ENCODE peak calls at places on chromosomes 4 and X, in six cellular contexts. F is astrocyte of the spinal cord, I is endothelial cell, A is IMR-90, V is AG09309, R is right lobe of liver. Y is an unnamed sample.
A peak's percentile ranks its signal among the peaks of the same experiment; 100 is the strongest.

GRCh38 chr4:16233569-16234177 is 7.4 kb upstream of the TAPT1 start:
- DNase-seq in I (no peak), V (no peak), A (no peak), R (no peak), F (no peak), Y (no peak)

GRCh38 chr4:152594981-152595916 is 59.4 kb upstream of the FBXW7 start:
- DNase-seq in R (no peak), F (no peak), A (no peak), V (no peak), I (no peak), Y (no peak)

GRCh38 chr4:9931196-9931595 is 90.1 kb downstream of the SLC2A9 start:
- DNase-seq in F (no peak), A (no peak), R (no peak), I (no peak), V (no peak), Y (no peak)

GRCh38 chrX:147550217-147550616 is 361.5 kb upstream of the FMR1 start:
- DNase-seq in A (no peak), R (no peak), I (peak; percentile 40), F (no peak), V (no peak), Y (no peak)

GRCh38 chrX:43973249-43973672 is at the start of gene NDP:
- DNase-seq in I (no peak), A (no peak), V (no peak), F (no peak), R (no peak), Y (no peak)

GRCh38 chrX:123859409-123859827 is 435 bp upstream of the XIAP start:
- DNase-seq in R (peak; percentile 75), I (no peak), F (no peak), A (no peak), V (no peak), Y (no peak)

GRCh38 chr4:42633605-42634388 is 23.1 kb downstream of the ATP8A1 start:
- DNase-seq in F (no peak), A (no peak), V (no peak), R (no peak), I (no peak), Y (no peak)

GRCh38 chr4:3816256-3816825 is 50.2 kb downstream of the ADRA2C start:
- DNase-seq in I (no peak), V (no peak), F (no peak), A (no peak), R (peak; percentile 5), Y (no peak)

GRCh38 chr4:74535471-74535870 is 90.5 kb downstream of the AREG start:
- DNase-seq in V (no peak), I (no peak), A (no peak), R (no peak), F (no peak), Y (no peak)

GRCh38 chrX:24026403-24026801 is 584 bp downstream of the KLHL15 start:
- DNase-seq in R (no peak), A (no peak), I (no peak), V (no peak), F (peak; percentile 36), Y (no peak)

GRCh38 chr4:15654556-15655222 is 468 bp downstream of the FBXL5 start:
- DNase-seq in I (peak; percentile 49), R (peak; percentile 69), A (peak; percentile 24), F (peak; percentile 46), V (no peak), Y (peak; percentile 82)

GRCh38 chr4:152014280-152014679 is 253.5 kb upstream of the GATB start:
- DNase-seq in F (no peak), R (no peak), I (no peak), A (no peak), V (no peak), Y (no peak)

GRCh38 chrX:26783512-26784225 is 567.7 kb downstream of the MAGEB5 start:
- DNase-seq in V (no peak), R (no peak), F (peak; percentile 20), A (peak; percentile 11), I (no peak), Y (no peak)

GRCh38 chr4:113616443-113616842 is 145.1 kb downstream of the CAMK2D start:
- DNase-seq in I (no peak), F (no peak), A (no peak), V (no peak), R (no peak), Y (no peak)

GRCh38 chr4:5203309-5203708 is 152.0 kb downstream of the STK32B start:
- DNase-seq in R (no peak), I (no peak), F (no peak), V (no peak), A (peak; percentile 16), Y (no peak)

GRCh38 chr4:11914406-11914805 is 485.7 kb upstream of the HS3ST1 start:
- DNase-seq in A (no peak), R (no peak), V (no peak), I (peak; percentile 51), F (no peak), Y (no peak)

GRCh38 chr4:123986268-123986798 is 589.7 kb downstream of the SPRY1 start:
- DNase-seq in R (no peak), I (no peak), A (peak; percentile 92), F (peak; percentile 96), V (peak; percentile 65), Y (no peak)

GRCh38 chr4:90840828-90841227 is 713.6 kb downstream of the CCSER1 start:
- DNase-seq in A (no peak), F (no peak), R (no peak), V (no peak), I (no peak), Y (no peak)

GRCh38 chr4:41258783-41259182 is 2.1 kb downstream of the UCHL1 start:
- DNase-seq in R (no peak), A (peak; percentile 86), F (peak; percentile 76), V (peak; percentile 62), I (peak; percentile 45), Y (no peak)
- TF ChIP-seq CTCF in R (peak; percentile 27), A (peak; percentile 58), F (peak; percentile 50), V (peak; percentile 63), I (no peak), Y (peak; percentile 52)

GRCh38 chr4:6277139-6277802 is 7.6 kb downstream of the WFS1 start:
- DNase-seq in I (no peak), V (no peak), R (no peak), A (no peak), F (no peak), Y (no peak)
- TF ChIP-seq CTCF in I (no peak), V (no peak), R (no peak), A (no peak), F (no peak), Y (no peak)

GRCh38 chr4:163665521-163666334 is 171.2 kb downstream of the TMA16 start:
- DNase-seq in A (no peak), I (no peak), F (no peak), R (no peak), V (no peak), Y (no peak)
- TF ChIP-seq CTCF in A (no peak), I (no peak), F (no peak), R (no peak), V (no peak), Y (peak; percentile 9)

GRCh38 chr4:142434519-142435224 is 411.4 kb downstream of the INPP4B start:
- DNase-seq in V (no peak), A (no peak), I (no peak), R (no peak), F (no peak), Y (no peak)
- TF ChIP-seq CTCF in V (no peak), A (no peak), I (no peak), R (no peak), F (no peak), Y (no peak)

GRCh38 chr4:41134581-41134980 is 79.8 kb downstream of the APBB2 start:
- DNase-seq in R (no peak), V (no peak), F (no peak), I (no peak), A (no peak), Y (no peak)
- TF ChIP-seq CTCF in R (no peak), V (no peak), F (no peak), I (no peak), A (no peak), Y (no peak)

DNA sequence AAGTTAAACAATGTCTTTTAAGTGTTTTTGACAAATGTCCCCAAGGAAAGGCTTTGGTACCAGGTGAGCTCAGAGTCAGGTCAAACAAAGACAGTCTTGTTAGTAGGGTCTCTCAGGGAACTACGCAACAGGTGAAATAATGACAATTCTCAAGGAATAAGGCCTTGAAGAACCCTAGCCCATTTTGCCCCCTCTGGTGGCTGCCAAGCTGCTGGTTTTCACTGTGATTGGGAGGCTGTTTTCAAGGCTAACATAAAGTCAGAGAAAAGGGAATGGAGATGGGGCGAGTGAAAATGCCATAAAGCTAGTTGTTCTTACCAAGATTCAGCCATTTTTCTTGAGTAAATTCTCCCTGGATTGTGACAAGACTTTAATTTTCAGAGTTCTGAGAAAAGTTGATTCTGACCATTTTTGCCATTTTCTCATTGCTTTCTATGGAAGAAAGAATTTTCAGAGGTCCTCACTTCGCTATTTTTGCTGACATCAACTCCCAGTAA is 58.7 kb downstream of the RWDD4 start:
- DNase-seq in R (no peak), V (no peak), F (no peak), I (peak; percentile 31), A (no peak), Y (no peak)
- TF ChIP-seq CTCF in R (no peak), V (peak; percentile 64), F (peak; percentile 54), I (peak; percentile 11), A (peak; percentile 37), Y (peak; percentile 22)

GRCh38 chrX:11143931-11144678 is 33.0 kb downstream of the HCCS start:
- DNase-seq in V (peak; percentile 41), A (peak; percentile 79), R (peak; percentile 21), I (peak; percentile 57), F (peak; percentile 77), Y (no peak)
- TF ChIP-seq CTCF in V (peak; percentile 57), A (peak; percentile 71), R (peak; percentile 64), I (peak; percentile 58), F (peak; percentile 42), Y (peak; percentile 60)

GRCh38 chrX:10787264-10787663 is 166.9 kb upstream of the MID1 start:
- DNase-seq in V (no peak), A (no peak), I (no peak), R (no peak), F (no peak), Y (no peak)

GRCh38 chrX:10783451-10783995 is 163.1 kb upstream of the MID1 start:
- DNase-seq in V (no peak), I (no peak), A (no peak), F (no peak), R (no peak), Y (no peak)

GRCh38 chrX:10781847-10782530 is 161.6 kb upstream of the MID1 start:
- DNase-seq in F (no peak), R (no peak), V (no peak), A (no peak), I (no peak), Y (no peak)
- TF ChIP-seq CTCF in F (no peak), R (no peak), V (no peak), A (no peak), I (no peak), Y (no peak)

GRCh38 chrX:48852857-48853256 is 17.4 kb upstream of the PCSK1N start:
- DNase-seq in A (no peak), R (no peak), F (no peak), I (no peak), V (no peak), Y (no peak)

GRCh38 chrX:48854898-48855297 is 19.5 kb upstream of the PCSK1N start:
- DNase-seq in R (no peak), V (no peak), A (no peak), F (no peak), I (no peak), Y (no peak)
- TF ChIP-seq CTCF in R (no peak), V (peak; percentile 40), A (no peak), F (peak; percentile 40), I (no peak), Y (no peak)

GRCh38 chr4:186725422-186726149 is 1.9 kb upstream of the FAT1 start:
- DNase-seq in R (peak; percentile 85), I (peak; percentile 66), A (peak; percentile 88), F (peak; percentile 91), V (peak; percentile 64), Y (peak; percentile 88)
- TF ChIP-seq CTCF in R (peak; percentile 72), I (peak; percentile 33), A (peak; percentile 91), F (peak; percentile 86), V (peak; percentile 89), Y (peak; percentile 60)